ENCODE peak calls at places on chromosomes 11 and 22, in six cellular contexts. R, D, A, C, W and E are unnamed samples.

GRCh38 chr11:107301886-107302285 is 155.7 kb downstream of the CWF19L2 start:
- DNase-seq in R (no peak), D (no peak), A (no peak), C (peak), W (no peak), E (peak)

GRCh38 chr11:106369224-106369623 is 291.8 kb downstream of the AASDHPPT start:
- DNase-seq in R (peak), D (no peak), A (no peak), C (no peak), W (no peak), E (no peak)

GRCh38 chr11:108797578-108798100 is 132.8 kb downstream of the DDX10 start:
- DNase-seq in R (no peak), D (no peak), A (no peak), C (no peak), W (no peak), E (no peak)

GRCh38 chr22:11616811-11617210 is 3911.2 kb upstream of the OR11H1 start:
- DNase-seq in R (no peak), D (no peak), A (no peak), C (peak), W (peak), E (no peak)

GRCh38 chr22:39219071-39220050 is 25.4 kb downstream of the PDGFB start:
- DNase-seq in R (no peak), D (peak), A (peak), C (peak), W (no peak), E (no peak)

GRCh38 chr22:47388331-47388730 is 625.9 kb downstream of the TBC1D22A start:
- DNase-seq in R (no peak), D (no peak), A (no peak), C (no peak), W (no peak), E (no peak)

GRCh38 chr22:47370448-47371262 is 608.2 kb downstream of the TBC1D22A start:
- DNase-seq in R (no peak), D (no peak), A (no peak), C (no peak), W (no peak), E (no peak)

GRCh38 chr11:49432242-49432848 is 223.9 kb upstream of the FOLH1 start:
- DNase-seq in R (no peak), D (no peak), A (no peak), C (no peak), W (no peak), E (no peak)

GRCh38 chr11:67409261-67409666 is 5.4 kb downstream of the TBC1D10C start:
- DNase-seq in R (no peak), D (no peak), A (no peak), C (no peak), W (no peak), E (no peak)

GRCh38 chr11:13339196-13340153 is 61.9 kb downstream of the BMAL1 start:
- DNase-seq in R (peak), D (no peak), A (no peak), C (no peak), W (no peak), E (peak)

GRCh38 chr11:2555376-2555775 is 110.6 kb downstream of the KCNQ1 start:
- DNase-seq in R (no peak), D (no peak), A (no peak), C (no peak), W (no peak), E (no peak)

GRCh38 chr11:95968585-95968984 is 44.7 kb upstream of the MTMR2 start:
- DNase-seq in R (peak), D (no peak), A (no peak), C (no peak), W (no peak), E (no peak)

GRCh38 chr22:19430890-19431541 is 517 bp downstream of the HIRA start:
- DNase-seq in R (peak), D (peak), A (peak), C (peak), W (peak), E (peak)

GRCh38 chr11:73968356-73968966 is 14.2 kb downstream of the UCP2 start:
- DNase-seq in R (no peak), D (no peak), A (no peak), C (no peak), W (no peak), E (no peak)

GRCh38 chr22:44828193-44828592 is 75.8 kb downstream of the ARHGAP8 start:
- DNase-seq in R (no peak), D (peak), A (peak), C (peak), W (no peak), E (no peak)

GRCh38 chr11:127454856-127455255 is 454.3 kb upstream of the KIRREL3 start:
- DNase-seq in R (no peak), D (no peak), A (no peak), C (peak), W (no peak), E (no peak)

GRCh38 chr11:76649964-76650363 is 20.6 kb downstream of the LRRC32 start:
- DNase-seq in R (no peak), D (no peak), A (no peak), C (no peak), W (no peak), E (no peak)

GRCh38 chr22:24871611-24872205 is 65.7 kb downstream of the SGSM1 start:
- DNase-seq in R (no peak), D (no peak), A (no peak), C (no peak), W (no peak), E (no peak)

GRCh38 chr11:75547617-75548054 is 14.4 kb upstream of the SERPINH1 start:
- DNase-seq in R (peak), D (peak), A (peak), C (peak), W (peak), E (peak)

GRCh38 chr11:29432719-29433325 is 584.0 kb downstream of the KCNA4 start:
- DNase-seq in R (peak), D (no peak), A (no peak), C (peak), W (no peak), E (peak)

GRCh38 chr11:78651923-78652602 is 77.4 kb upstream of the NARS2 start:
- DNase-seq in R (no peak), D (no peak), A (peak), C (no peak), W (no peak), E (no peak)

GRCh38 chr11:73792584-73792983 is 4.9 kb downstream of the MRPL48 start:
- DNase-seq in R (no peak), D (no peak), A (no peak), C (no peak), W (no peak), E (no peak)

GRCh38 chr11:27215471-27216267 is 147.3 kb downstream of the CCDC34 start:
- DNase-seq in R (no peak), D (peak), A (peak), C (peak), W (no peak), E (no peak)

GRCh38 chr22:40273319-40273718 is 73.0 kb upstream of the ADSL start:
- DNase-seq in R (no peak), D (no peak), A (no peak), C (no peak), W (no peak), E (no peak)

GRCh38 chr11:29025001-29025400 is 916.8 kb downstream of the METTL15 start:
- DNase-seq in R (peak), D (no peak), A (no peak), C (no peak), W (no peak), E (no peak)

GRCh38 chr22:28123989-28124766 is 205.1 kb upstream of the PITPNB start:
- DNase-seq in R (no peak), D (no peak), A (no peak), C (no peak), W (no peak), E (no peak)

GRCh38 chr11:121964591-121964990 is 151.4 kb downstream of the BLID start:
- DNase-seq in R (peak), D (no peak), A (no peak), C (peak), W (no peak), E (peak)

DNA sequence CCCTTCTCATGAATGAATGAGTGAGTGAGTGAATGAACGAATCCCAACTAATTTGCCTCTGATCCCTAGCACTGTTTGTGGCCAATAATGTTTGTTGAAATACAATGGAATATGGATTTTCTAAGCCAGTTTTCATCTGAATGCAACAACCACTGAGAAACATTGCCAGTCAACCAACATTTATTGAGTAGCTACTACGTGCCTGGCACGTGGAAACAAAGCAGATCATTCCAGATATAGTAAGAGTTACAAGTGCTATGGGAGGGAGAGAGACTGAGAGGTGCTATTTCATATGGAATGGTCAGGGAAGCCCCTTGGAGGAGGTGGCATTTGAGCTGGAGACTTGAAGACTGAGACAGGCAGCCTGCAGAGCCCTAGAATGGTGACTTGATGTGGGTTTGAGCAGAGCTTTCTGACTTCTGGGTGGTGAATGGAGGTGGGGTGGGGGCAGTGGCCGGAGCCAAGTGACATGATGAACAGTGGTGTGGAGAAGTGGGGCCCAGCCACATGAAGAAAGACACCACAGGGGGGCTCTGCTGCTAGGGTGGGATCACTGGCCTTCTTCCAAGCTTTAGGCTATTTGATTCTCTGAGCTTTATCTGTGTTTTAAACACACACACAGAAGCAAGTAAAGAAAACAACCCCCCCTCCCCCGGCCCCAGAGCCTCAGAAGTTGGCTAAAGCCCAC is 35.1 kb upstream of the SMTN start:
- DNase-seq in R (no peak), D (no peak), A (no peak), C (no peak), W (no peak), E (peak)
- H2BK15ac ChIP-seq in R (peak), D (no peak), A (no peak), C (no peak), W (no peak), E (peak)

GRCh38 chr22:49193901-49194465 is 633.7 kb downstream of the BRD1 start:
- DNase-seq in R (no peak), D (no peak), A (no peak), C (no peak), W (no peak), E (no peak)
- H3K9ac ChIP-seq in R (no peak), D (no peak), A (no peak), C (no peak), W (no peak), E (no peak)

DNA sequence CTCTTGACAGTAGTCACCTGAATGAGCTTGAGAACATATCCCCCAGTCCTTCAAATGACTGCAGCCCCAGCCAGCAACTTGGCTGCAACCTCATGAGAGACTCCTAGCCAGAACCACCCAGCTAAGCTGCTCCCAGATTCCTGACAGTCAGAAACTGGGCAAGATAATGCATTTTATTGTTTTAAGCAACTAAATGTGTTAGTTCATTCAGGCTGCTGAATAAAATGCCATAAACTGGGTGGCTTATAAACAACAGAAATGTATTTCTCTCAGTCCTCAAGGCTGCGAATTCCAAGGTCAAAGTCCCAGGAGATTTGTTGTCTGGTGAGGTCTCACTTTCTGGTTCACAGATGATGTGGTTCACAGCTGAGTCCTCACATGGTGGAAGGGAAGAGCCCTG is 5.8 kb upstream of the PAMR1 start:
- DNase-seq in R (no peak), D (no peak), A (no peak), C (no peak), W (no peak), E (no peak)
- H2BK15ac ChIP-seq in R (peak), D (no peak), A (no peak), C (no peak), W (no peak), E (no peak)

GRCh38 chr11:111909378-111909777 is 2.2 kb downstream of the CRYAB start:
- DNase-seq in R (no peak), D (no peak), A (no peak), C (peak), W (no peak), E (no peak)

GRCh38 chr11:111912535-111912934 is at the start of gene HSPB2:
- DNase-seq in R (no peak), D (no peak), A (no peak), C (no peak), W (no peak), E (no peak)

GRCh38 chr11:111908639-111909305 is 2.8 kb downstream of the CRYAB start:
- DNase-seq in R (no peak), D (no peak), A (no peak), C (peak), W (no peak), E (no peak)

GRCh38 chr11:111911563-111912401 is at the start of gene CRYAB:
- DNase-seq in R (peak), D (peak), A (no peak), C (peak), W (no peak), E (peak)

DNA sequence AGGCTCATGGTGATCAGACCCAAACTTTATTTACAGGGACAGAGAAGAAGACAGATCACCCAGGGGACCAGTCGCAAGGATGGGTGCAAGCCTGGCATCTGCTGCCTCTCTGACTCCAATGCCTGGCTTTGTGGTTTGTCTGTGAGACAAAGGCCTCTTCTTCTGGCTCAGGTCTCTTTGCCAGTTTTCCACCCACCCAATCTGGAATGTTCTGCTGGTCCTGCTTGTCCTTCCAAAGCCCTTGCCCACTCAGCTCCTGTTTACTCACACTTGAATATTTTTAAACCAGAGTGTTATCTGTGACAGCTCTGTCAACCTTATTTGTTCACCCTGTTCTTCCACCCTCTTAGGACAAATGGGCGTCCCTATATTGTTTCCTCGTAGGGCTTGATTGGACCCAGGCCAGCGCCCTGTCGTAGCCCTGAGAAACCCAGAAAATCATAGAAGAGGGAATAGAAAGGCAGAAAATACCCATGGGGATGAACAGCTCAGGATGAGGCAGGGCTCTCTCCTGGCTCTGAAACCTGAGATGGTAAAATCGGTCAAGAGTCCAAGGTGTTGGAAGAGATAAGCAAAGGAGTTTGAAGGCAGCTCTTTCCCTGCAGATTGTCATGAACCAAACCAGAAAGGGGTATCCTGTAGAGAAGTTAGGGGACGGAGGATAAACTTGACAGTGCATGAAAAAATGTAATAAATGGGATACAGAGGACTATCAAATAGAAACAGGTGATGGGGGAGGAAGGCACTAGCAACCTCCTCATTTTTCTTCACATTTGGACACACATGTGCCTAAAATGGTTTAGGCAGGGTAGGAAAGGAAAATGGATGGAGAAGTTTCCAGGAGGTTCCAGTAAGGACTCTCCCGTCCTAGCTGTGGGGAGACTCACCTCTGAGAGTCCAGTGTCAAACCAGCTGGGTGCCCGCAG is 670 bp downstream of the CRYAB start:
- DNase-seq in R (no peak), D (no peak), A (no peak), C (no peak), W (no peak), E (no peak)
- H3K9ac ChIP-seq in R (peak), D (no peak), A (no peak), C (no peak), W (no peak), E (peak)

GRCh38 chr11:8828580-8829358 is 82.2 kb upstream of the AKIP1 start:
- DNase-seq in R (peak), D (peak), A (no peak), C (no peak), W (no peak), E (peak)
- H2BK15ac ChIP-seq in R (peak), D (no peak), A (peak), C (no peak), W (no peak), E (no peak)